ENCODE peak calls at places on chromosomes 3 and 15, in four cellular contexts. One of them, this sample, is unnamed.

GRCh38 chr15:37109952-37110630 is 9.7 kb upstream of the MEIS2 start:
- DNase-seq in PC-3: no peak
- DNase-seq in HepG2: no peak
- DNase-seq in RWPE1: no peak
- DNase-seq in this sample: no peak

GRCh38 chr15:69792823-69793222 is 304.9 kb downstream of the TLE3 start:
- DNase-seq in RWPE1: no peak
- DNase-seq in PC-3: no peak
- DNase-seq in HepG2: no peak
- DNase-seq in this sample: no peak

GRCh38 chr3:180804871-180805430 is 107.5 kb upstream of the FXR1 start:
- DNase-seq in HepG2: peak; percentile 29
- DNase-seq in RWPE1: peak; percentile 36
- DNase-seq in PC-3: peak; percentile 23
- DNase-seq in this sample: no peak

GRCh38 chr3:72480366-72480765 is 367.9 kb downstream of the SHQ1 start:
- DNase-seq in PC-3: no peak
- DNase-seq in HepG2: no peak
- DNase-seq in RWPE1: no peak
- DNase-seq in this sample: no peak

GRCh38 chr3:51968175-51968681 is 974 bp upstream of the PCBP4 start:
- DNase-seq in PC-3: no peak
- DNase-seq in RWPE1: no peak
- DNase-seq in HepG2: peak; percentile 54
- DNase-seq in this sample: no peak

GRCh38 chr3:159859424-159859823 is 129.2 kb upstream of the IL12A start:
- DNase-seq in PC-3: no peak
- DNase-seq in HepG2: no peak
- DNase-seq in RWPE1: no peak
- DNase-seq in this sample: no peak

GRCh38 chr3:13878711-13879101 is 1.2 kb downstream of the WNT7A start:
- DNase-seq in RWPE1: no peak
- DNase-seq in PC-3: peak; percentile 54
- DNase-seq in HepG2: no peak
- DNase-seq in this sample: no peak

GRCh38 chr3:65006300-65006739 is 318.5 kb upstream of the ADAMTS9 start:
- DNase-seq in RWPE1: no peak
- DNase-seq in HepG2: no peak
- DNase-seq in PC-3: no peak
- DNase-seq in this sample: no peak

GRCh38 chr15:90571063-90571541 is 41.4 kb downstream of the CRTC3 start:
- DNase-seq in HepG2: no peak
- DNase-seq in PC-3: peak; percentile 91
- DNase-seq in RWPE1: no peak
- DNase-seq in this sample: peak; percentile 69

GRCh38 chr3:46466871-46467403 is 2.2 kb upstream of the LTF start:
- DNase-seq in RWPE1: no peak
- DNase-seq in HepG2: no peak
- DNase-seq in PC-3: no peak
- DNase-seq in this sample: no peak

GRCh38 chr15:76057332-76058000 is 2.3 kb upstream of the TMEM266 start:
- DNase-seq in PC-3: peak; percentile 66
- DNase-seq in HepG2: peak; percentile 15
- DNase-seq in RWPE1: peak; percentile 45
- DNase-seq in this sample: no peak

GRCh38 chr15:78752492-78753358 is 58.5 kb downstream of the ADAMTS7 start:
- DNase-seq in RWPE1: no peak
- DNase-seq in HepG2: no peak
- DNase-seq in PC-3: no peak
- DNase-seq in this sample: no peak

GRCh38 chr3:46082849-46083248 is 55.6 kb upstream of the XCR1 start:
- DNase-seq in PC-3: peak; percentile 98
- DNase-seq in RWPE1: peak; percentile 48
- DNase-seq in HepG2: no peak
- DNase-seq in this sample: peak; percentile 80

GRCh38 chr3:64321747-64322146 is 96.5 kb upstream of the PRICKLE2 start:
- DNase-seq in HepG2: no peak
- DNase-seq in PC-3: peak; percentile 61
- DNase-seq in RWPE1: peak; percentile 39
- DNase-seq in this sample: no peak

GRCh38 chr15:29242466-29243242 is 27.0 kb downstream of the NSMCE3 start:
- DNase-seq in HepG2: no peak
- DNase-seq in PC-3: no peak
- DNase-seq in RWPE1: no peak
- DNase-seq in this sample: no peak

GRCh38 chr3:123688241-123688747 is 103.4 kb upstream of the HACD2 start:
- DNase-seq in HepG2: peak; percentile 60
- DNase-seq in RWPE1: peak; percentile 75
- DNase-seq in PC-3: peak; percentile 81
- DNase-seq in this sample: no peak

GRCh38 chr15:90232941-90233700 is 620 bp downstream of the CIB1 start:
- DNase-seq in HepG2: peak; percentile 84
- DNase-seq in PC-3: peak; percentile 60
- DNase-seq in RWPE1: peak; percentile 70
- DNase-seq in this sample: peak; percentile 70

GRCh38 chr15:26644948-26645347 is 127.9 kb downstream of the GABRB3 start:
- DNase-seq in RWPE1: no peak
- DNase-seq in PC-3: no peak
- DNase-seq in HepG2: no peak
- DNase-seq in this sample: no peak

GRCh38 chr3:150610785-150611184 is 7.7 kb downstream of the SELENOT start:
- DNase-seq in PC-3: no peak
- DNase-seq in RWPE1: no peak
- DNase-seq in HepG2: no peak
- DNase-seq in this sample: no peak

GRCh38 chr15:50304856-50305255 is 39.3 kb upstream of the HDC start:
- DNase-seq in HepG2: no peak
- DNase-seq in RWPE1: no peak
- DNase-seq in PC-3: no peak
- DNase-seq in this sample: no peak

GRCh38 chr3:136818851-136819783 is at the start of gene SLC35G2:
- DNase-seq in HepG2: peak; percentile 55
- DNase-seq in PC-3: peak; percentile 49
- DNase-seq in RWPE1: peak; percentile 67
- DNase-seq in this sample: no peak

GRCh38 chr3:11640009-11640673 is 3.6 kb downstream of the VGLL4 start:
- DNase-seq in RWPE1: no peak
- DNase-seq in HepG2: no peak
- DNase-seq in PC-3: no peak
- DNase-seq in this sample: no peak

GRCh38 chr3:113167929-113168771 is 43.2 kb upstream of the BOC start:
- DNase-seq in PC-3: no peak
- DNase-seq in HepG2: no peak
- DNase-seq in RWPE1: no peak
- DNase-seq in this sample: no peak

GRCh38 chr15:51203797-51204196 is 109.1 kb upstream of the TNFAIP8L3 start:
- DNase-seq in RWPE1: peak; percentile 23
- DNase-seq in PC-3: peak; percentile 53
- DNase-seq in HepG2: peak; percentile 4
- DNase-seq in this sample: no peak

GRCh38 chr3:149145926-149146325 is 16.5 kb downstream of the HPS3 start:
- DNase-seq in RWPE1: no peak
- DNase-seq in HepG2: no peak
- DNase-seq in PC-3: no peak
- DNase-seq in this sample: no peak

GRCh38 chr3:128271536-128272332 is 118.5 kb downstream of the EEFSEC start:
- DNase-seq in HepG2: no peak
- DNase-seq in RWPE1: no peak
- DNase-seq in PC-3: no peak
- DNase-seq in this sample: no peak

GRCh38 chr15:40766906-40767837 is 2.6 kb upstream of the C15orf62 start:
- DNase-seq in RWPE1: peak; percentile 54
- DNase-seq in PC-3: peak; percentile 54
- DNase-seq in HepG2: no peak
- DNase-seq in this sample: no peak

GRCh38 chr15:98779463-98780071 is 131.2 kb downstream of the IGF1R start:
- DNase-seq in PC-3: peak; percentile 88
- DNase-seq in RWPE1: peak; percentile 74
- DNase-seq in HepG2: peak; percentile 64
- DNase-seq in this sample: no peak

GRCh38 chr15:75454471-75455418 is 3.3 kb upstream of the SIN3A start:
- DNase-seq in RWPE1: peak; percentile 50
- DNase-seq in HepG2: no peak
- DNase-seq in PC-3: no peak
- DNase-seq in this sample: no peak

GRCh38 chr15:79365765-79366164 is 54.9 kb downstream of the TMED3 start:
- DNase-seq in HepG2: no peak
- DNase-seq in RWPE1: no peak
- DNase-seq in PC-3: no peak
- DNase-seq in this sample: no peak

GRCh38 chr15:83644453-83644852 is 9.5 kb upstream of the ADAMTSL3 start:
- DNase-seq in HepG2: no peak
- DNase-seq in PC-3: no peak
- DNase-seq in RWPE1: no peak
- DNase-seq in this sample: no peak

DNA sequence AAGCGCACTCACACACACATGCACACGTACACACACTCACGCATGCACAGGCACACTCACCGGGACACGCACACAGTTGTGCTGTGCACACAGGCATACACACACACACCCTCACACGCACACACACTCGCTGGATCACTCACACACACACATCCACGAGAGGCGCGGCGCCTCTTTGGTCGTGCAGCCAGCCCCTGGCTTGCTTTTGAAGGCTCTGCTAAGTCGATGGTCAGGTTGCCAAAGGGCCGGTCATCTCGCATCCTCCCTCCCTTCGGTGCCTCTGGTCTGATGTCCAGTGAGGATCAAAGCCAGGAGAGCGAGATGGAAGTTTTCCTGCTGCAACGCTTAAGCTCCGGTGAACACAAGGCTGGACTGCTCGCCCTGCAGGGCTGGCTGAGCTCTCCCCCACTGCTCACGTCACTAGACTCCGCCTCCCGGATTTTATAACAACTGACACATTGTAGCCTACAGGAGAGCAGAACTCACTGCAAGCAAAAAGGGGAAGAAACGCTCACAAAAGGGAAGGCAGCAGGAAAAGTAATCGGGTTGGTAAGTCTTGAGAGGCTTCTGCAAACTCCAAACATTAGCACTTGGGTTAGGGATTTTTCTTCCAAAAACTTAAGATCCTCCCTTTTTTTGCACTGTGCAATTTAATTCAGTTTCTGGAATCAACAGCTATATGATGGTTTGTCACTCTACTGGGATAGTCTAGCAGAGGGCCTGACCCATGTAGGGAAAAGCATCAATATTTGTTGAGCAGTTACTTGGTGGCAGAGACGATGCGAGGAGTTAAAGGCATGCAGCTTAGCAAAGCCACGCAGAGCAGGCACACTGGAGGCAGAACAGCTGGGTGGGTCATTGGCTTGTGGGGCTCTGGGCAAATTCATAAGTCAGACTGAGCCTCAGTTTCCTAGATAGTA is at the start of gene SRGAP3:
- DNase-seq in RWPE1: peak; percentile 90
- DNase-seq in PC-3: peak; percentile 97
- DNase-seq in HepG2: peak; percentile 91
- DNase-seq in this sample: peak; percentile 91
- TF ChIP-seq CTCF in RWPE1: no peak
- TF ChIP-seq CTCF in PC-3: peak; percentile 32
- TF ChIP-seq CTCF in HepG2: peak; percentile 39
- TF ChIP-seq CTCF in this sample: peak; percentile 27

DNA sequence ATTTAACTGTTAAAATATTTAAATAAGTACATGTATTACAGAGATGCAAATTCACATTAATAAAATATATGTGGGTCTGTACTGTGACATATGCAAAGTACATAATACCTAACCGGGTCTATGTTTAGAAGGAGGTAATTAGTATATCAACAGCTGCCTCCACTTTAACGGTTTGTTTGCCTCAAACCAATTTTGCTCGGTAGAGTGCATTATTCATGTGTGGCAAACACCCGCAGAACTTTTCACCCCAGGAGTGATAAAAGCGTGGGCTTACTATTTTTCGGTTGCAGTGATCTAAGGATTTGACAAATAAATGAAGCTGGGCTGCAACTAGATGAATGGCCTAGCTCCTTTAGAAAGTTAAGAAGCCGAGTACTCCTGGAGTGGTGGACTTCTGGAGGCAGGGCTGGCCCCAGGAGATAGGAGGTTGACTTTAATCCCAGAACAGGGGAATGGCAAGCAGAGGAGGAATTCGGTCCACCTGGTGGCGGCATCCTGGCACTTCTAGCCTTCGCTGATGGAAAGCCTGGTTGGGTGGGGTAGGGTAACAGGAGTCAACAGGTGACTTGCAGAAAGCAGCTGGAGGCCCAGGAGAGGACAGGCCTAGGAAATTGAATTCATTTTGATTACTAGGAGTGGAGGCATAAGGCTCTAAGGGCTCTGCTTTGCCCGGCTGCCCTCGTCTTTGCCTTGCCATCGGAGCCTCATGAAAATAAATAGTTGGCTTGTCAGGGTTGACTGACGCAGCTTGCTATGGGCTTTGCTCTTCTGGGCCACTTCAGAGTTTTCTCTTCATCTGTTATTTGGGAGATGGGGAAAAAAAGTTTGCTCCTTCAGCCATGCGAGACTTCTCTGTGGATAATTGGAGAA is 2.4 kb downstream of the SLCO3A1 start:
- DNase-seq in HepG2: peak; percentile 3
- DNase-seq in RWPE1: peak; percentile 65
- DNase-seq in PC-3: peak; percentile 43
- DNase-seq in this sample: no peak
- TF ChIP-seq CTCF in HepG2: no peak
- TF ChIP-seq CTCF in RWPE1: no peak
- TF ChIP-seq CTCF in PC-3: peak; percentile 45
- TF ChIP-seq CTCF in this sample: peak; percentile 24

GRCh38 chr3:56919137-56919796 is 117.5 kb upstream of the ARHGEF3 start:
- DNase-seq in RWPE1: no peak
- DNase-seq in PC-3: no peak
- DNase-seq in HepG2: no peak
- DNase-seq in this sample: no peak
- TF ChIP-seq CTCF in RWPE1: no peak
- TF ChIP-seq CTCF in PC-3: peak; percentile 30
- TF ChIP-seq CTCF in HepG2: no peak
- TF ChIP-seq CTCF in this sample: no peak

GRCh38 chr15:85479071-85479647 is 98.8 kb downstream of the AKAP13 start:
- DNase-seq in HepG2: no peak
- DNase-seq in RWPE1: peak; percentile 19
- DNase-seq in PC-3: peak; percentile 28
- DNase-seq in this sample: no peak

GRCh38 chr15:85475711-85476110 is 95.3 kb downstream of the AKAP13 start:
- DNase-seq in HepG2: no peak
- DNase-seq in RWPE1: no peak
- DNase-seq in PC-3: no peak
- DNase-seq in this sample: no peak

GRCh38 chr15:85475317-85475701 is 94.9 kb downstream of the AKAP13 start:
- DNase-seq in PC-3: no peak
- DNase-seq in RWPE1: no peak
- DNase-seq in HepG2: no peak
- DNase-seq in this sample: no peak

GRCh38 chr15:85477061-85477460 is 96.7 kb downstream of the AKAP13 start:
- DNase-seq in PC-3: no peak
- DNase-seq in HepG2: no peak
- DNase-seq in RWPE1: peak; percentile 20
- DNase-seq in this sample: no peak

DNA sequence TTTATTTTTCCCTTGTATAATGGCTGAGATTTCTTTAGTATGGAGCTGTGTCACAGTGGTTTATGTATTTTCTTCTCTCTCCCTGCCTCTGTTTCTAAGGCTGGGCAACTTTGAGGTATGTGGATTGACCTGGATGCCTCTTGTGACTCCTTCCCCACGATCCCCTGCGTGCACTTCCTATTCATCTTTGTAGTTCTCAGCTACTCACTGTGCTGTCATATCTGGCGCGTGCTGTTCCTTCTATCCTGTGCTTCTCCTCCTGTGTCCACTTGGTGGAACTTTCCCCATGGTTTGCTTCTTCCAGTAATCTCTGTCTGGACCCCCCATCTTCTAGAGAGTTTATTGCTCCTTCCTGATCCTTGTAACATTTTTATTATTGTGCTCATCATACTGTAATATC is 97.3 kb downstream of the AKAP13 start:
- DNase-seq in PC-3: peak; percentile 41
- DNase-seq in RWPE1: peak; percentile 44
- DNase-seq in HepG2: no peak
- DNase-seq in this sample: no peak
- TF ChIP-seq CTCF in PC-3: peak; percentile 22
- TF ChIP-seq CTCF in RWPE1: no peak
- TF ChIP-seq CTCF in HepG2: no peak
- TF ChIP-seq CTCF in this sample: no peak